ENCODE peak calls at places on chromosomes 6 and 20, in four cellular contexts. W is HepG2, A is K562, B is WTC11. J is an unnamed sample.

GRCh38 chr20:40197744-40198143 is 491.3 kb downstream of the MAFB start:
- DNase-seq in W (no peak), A (no peak), B (no peak), J (no peak)

GRCh38 chr20:61290721-61291120 is 38.7 kb downstream of the CDH4 start:
- DNase-seq in W (no peak), A (no peak), B (no peak), J (no peak)

GRCh38 chr6:22880686-22881433 is 311.5 kb downstream of the HDGFL1 start:
- DNase-seq in W (peak), A (no peak), B (no peak), J (no peak)

GRCh38 chr20:57476073-57476526 is 48.8 kb downstream of the CTCFL start:
- DNase-seq in W (no peak), A (no peak), B (peak), J (peak)

GRCh38 chr20:21228511-21228910 is 74.6 kb upstream of the XRN2 start:
- DNase-seq in W (no peak), A (no peak), B (no peak), J (peak)

GRCh38 chr6:120872262-120872578 is 462.1 kb downstream of the TBC1D32 start:
- DNase-seq in W (no peak), A (no peak), B (no peak), J (no peak)

GRCh38 chr6:33678246-33678931 is 33.1 kb downstream of the UQCC2 start:
- DNase-seq in W (no peak), A (no peak), B (no peak), J (no peak)

GRCh38 chr6:152461556-152461955 is 175.6 kb downstream of the SYNE1 start:
- DNase-seq in W (no peak), A (no peak), B (no peak), J (no peak)

GRCh38 chr6:56377295-56377694 is 129.9 kb upstream of the COL21A1 start:
- DNase-seq in W (no peak), A (no peak), B (no peak), J (no peak)

GRCh38 chr6:131755597-131755996 is 44.8 kb upstream of the CTAGE9 start:
- DNase-seq in W (peak), A (no peak), B (no peak), J (no peak)

GRCh38 chr6:1004885-1005635 is 306.8 kb upstream of the FOXQ1 start:
- DNase-seq in W (no peak), A (no peak), B (no peak), J (no peak)

GRCh38 chr6:125129354-125129753 is 24.2 kb upstream of the TPD52L1 start:
- DNase-seq in W (no peak), A (no peak), B (no peak), J (no peak)

GRCh38 chr6:118708736-118709135 is 57.3 kb upstream of the CEP85L start:
- DNase-seq in W (no peak), A (no peak), B (no peak), J (no peak)

GRCh38 chr6:11711994-11712698 is 66.5 kb downstream of the ADTRP start:
- DNase-seq in W (no peak), A (no peak), B (no peak), J (no peak)

GRCh38 chr20:34996243-34996984 is 40.7 kb downstream of the MYH7B start:
- DNase-seq in W (no peak), A (no peak), B (no peak), J (no peak)

GRCh38 chr6:34237316-34237721 is 646 bp downstream of the HMGA1 start:
- DNase-seq in W (no peak), A (peak), B (no peak), J (no peak)

GRCh38 chr20:39289316-39289715 is 327.2 kb downstream of the DHX35 start:
- DNase-seq in W (no peak), A (no peak), B (peak), J (no peak)

GRCh38 chr6:32060966-32061655 is 22.9 kb downstream of the CYP21A2 start:
- DNase-seq in W (no peak), A (no peak), B (no peak), J (no peak)

GRCh38 chr6:29506446-29507067 is 18.8 kb upstream of the MAS1L start:
- DNase-seq in W (no peak), A (no peak), B (no peak), J (no peak)

GRCh38 chr6:20757761-20758160 is 223.5 kb downstream of the CDKAL1 start:
- DNase-seq in W (no peak), A (no peak), B (no peak), J (no peak)

GRCh38 chr6:95577317-95578105 is at the start of gene MANEA:
- DNase-seq in W (peak), A (peak), B (peak), J (peak)

GRCh38 chr6:126721581-126722145 is 381.7 kb downstream of the CENPW start:
- DNase-seq in W (no peak), A (no peak), B (no peak), J (no peak)

GRCh38 chr20:45783656-45784294 is 7.9 kb downstream of the WFDC3 start:
- DNase-seq in W (no peak), A (no peak), B (no peak), J (no peak)

GRCh38 chr6:85360794-85361642 is 88.9 kb upstream of the NT5E start:
- DNase-seq in W (peak), A (no peak), B (no peak), J (no peak)
- TF ChIP-seq CREM in W (no peak), A (no peak), B (no peak), J (no peak)

GRCh38 chr6:28141500-28142329 is at the start of gene ZKSCAN8:
- DNase-seq in W (peak), A (peak), B (peak), J (peak)
- TF ChIP-seq CREM in W (no peak), A (peak), B (peak), J (peak)

GRCh38 chr20:58498445-58499068 is 16.6 kb downstream of the APCDD1L start:
- DNase-seq in W (no peak), A (no peak), B (no peak), J (no peak)
- TF ChIP-seq CREM in W (no peak), A (no peak), B (no peak), J (no peak)

GRCh38 chr6:134060491-134061106 is 8.2 kb upstream of the SLC2A12 start:
- DNase-seq in W (peak), A (no peak), B (no peak), J (no peak)
- TF ChIP-seq CREM in W (no peak), A (no peak), B (no peak), J (no peak)

DNA sequence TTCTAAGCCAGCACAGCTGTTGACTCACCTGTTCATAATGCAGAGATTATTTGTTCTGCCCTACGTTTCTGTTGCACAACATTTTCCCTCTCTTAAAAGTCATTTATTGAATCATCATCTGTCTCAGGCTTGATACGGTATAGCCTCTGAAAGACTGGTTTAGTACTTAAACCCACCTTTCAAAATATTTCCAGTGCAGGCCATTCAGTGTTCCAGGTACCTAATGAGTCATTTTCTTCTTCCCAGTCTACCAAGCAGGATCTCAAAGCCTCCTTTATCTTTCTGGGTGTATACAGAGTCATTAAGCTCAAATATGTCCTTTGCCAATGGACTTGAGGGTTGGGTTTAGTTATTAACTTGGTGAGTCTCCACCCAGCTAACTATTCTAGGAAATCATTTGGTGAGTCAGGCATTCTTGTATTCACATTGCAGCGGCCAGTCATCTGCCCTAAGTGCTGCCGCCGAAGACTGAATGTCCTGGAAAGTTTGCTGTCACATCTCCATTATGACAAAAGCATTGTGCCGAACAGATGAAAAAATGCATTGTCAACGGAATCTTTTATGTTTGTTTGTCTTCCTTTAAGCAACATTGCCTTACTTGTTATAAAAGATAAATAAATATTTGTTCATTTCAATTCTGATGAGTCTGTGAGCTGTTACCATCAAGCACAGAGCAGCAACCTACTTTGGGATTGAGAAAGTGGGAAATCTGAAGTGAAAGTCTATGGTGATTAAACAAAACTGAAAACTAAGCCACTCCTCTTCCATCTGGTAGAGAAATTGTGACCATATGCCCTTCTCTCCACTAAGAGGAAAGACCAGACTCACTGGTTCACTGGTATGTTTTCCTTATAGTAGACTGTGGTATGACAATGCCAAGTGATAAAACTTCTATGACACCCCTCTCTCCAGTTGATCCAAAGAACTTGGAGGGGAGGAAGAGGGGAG is 14.3 kb upstream of the FAM135A start:
- DNase-seq in W (peak), A (peak), B (no peak), J (no peak)
- TF ChIP-seq CREM in W (no peak), A (peak), B (no peak), J (no peak)

GRCh38 chr6:14035448-14035847 is 82.1 kb upstream of the CD83 start:
- DNase-seq in W (no peak), A (no peak), B (peak), J (no peak)
- TF ChIP-seq CREM in W (no peak), A (no peak), B (no peak), J (no peak)

DNA sequence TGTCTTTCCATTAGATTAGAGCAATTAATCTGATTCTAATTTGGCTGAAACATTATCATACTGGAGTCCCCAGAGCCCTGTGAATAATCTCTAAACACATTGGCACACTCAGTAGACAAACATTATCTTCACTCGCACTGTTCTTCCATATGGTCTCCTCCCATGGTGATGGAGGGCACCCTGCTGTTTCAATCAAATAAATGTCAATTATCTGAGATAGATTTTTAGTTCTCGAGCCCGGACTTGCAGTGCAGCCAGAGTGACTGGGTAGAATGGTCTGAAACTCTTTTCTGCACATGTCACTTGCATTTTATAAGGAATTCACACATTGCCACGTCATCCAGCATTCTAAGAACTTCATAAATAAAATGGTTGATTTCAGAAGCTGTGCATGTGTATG is 90.6 kb upstream of the MAP3K7 start:
- DNase-seq in W (no peak), A (no peak), B (no peak), J (no peak)
- TF ChIP-seq CREM in W (no peak), A (no peak), B (no peak), J (no peak)

J was measured in GM12878.